ENCODE peak calls at places on chromosomes 11 and 22, in eight cellular contexts. J is heart left ventricle, R is sigmoid colon, U is transverse colon, T is stomach, Z is lower leg skin, X is adrenal gland, N is uterus. K is an unnamed sample.

GRCh38 chr22:36467946-36468345 is 13.5 kb downstream of the TXN2 start:
- DNase-seq in N (no peak), U (no peak), X (peak), Z (peak), T (no peak), R (no peak), J (peak), K (peak)

GRCh38 chr22:38735465-38736256 is 20.1 kb downstream of the SUN2 start:
- DNase-seq in U (no peak), X (no peak), T (peak), J (no peak), R (no peak), Z (no peak), N (no peak), K (no peak)

GRCh38 chr11:102010776-102011500 is 36.3 kb upstream of the CFAP300 start:
- DNase-seq in N (no peak), X (peak), T (peak), U (peak), R (no peak), J (peak), Z (peak), K (peak)

GRCh38 chr11:66316849-66317251 is at the start of gene CD248:
- DNase-seq in T (no peak), Z (peak), U (peak), R (peak), X (no peak), J (peak), N (peak), K (no peak)

GRCh38 chr22:35227248-35227647 is 30.0 kb upstream of the HMGXB4 start:
- DNase-seq in N (no peak), Z (peak), T (no peak), U (no peak), J (no peak), R (no peak), X (no peak), K (no peak)

GRCh38 chr11:1089738-1090599 is 15.3 kb downstream of the MUC2 start:
- DNase-seq in J (no peak), X (no peak), U (no peak), N (no peak), R (no peak), Z (no peak), T (no peak), K (no peak)

GRCh38 chr11:842370-843002 is at the start of the genes POLR2L and TSPAN4:
- DNase-seq in R (peak), T (peak), J (peak), X (peak), U (peak), N (peak), Z (peak), K (no peak)

GRCh38 chr22:42909363-42910058 is 52.4 kb upstream of the ARFGAP3 start:
- DNase-seq in U (no peak), T (no peak), N (no peak), X (no peak), Z (no peak), R (no peak), J (no peak), K (no peak)

GRCh38 chr11:72525466-72525865 is 91.1 kb upstream of the CLPB start:
- DNase-seq in N (no peak), R (no peak), U (no peak), J (no peak), X (no peak), T (peak), Z (no peak), K (no peak)

GRCh38 chr11:129117595-129118350 is 74.4 kb downstream of the ARHGAP32 start:
- DNase-seq in U (peak), J (peak), T (peak), R (no peak), X (peak), Z (no peak), N (peak), K (peak)

GRCh38 chr22:39242809-39243442 is 1.9 kb downstream of the PDGFB start:
- DNase-seq in Z (no peak), U (no peak), T (peak), J (no peak), N (no peak), R (no peak), X (no peak), K (no peak)

GRCh38 chr22:37484115-37485005 is 1.8 kb downstream of the MFNG start:
- DNase-seq in Z (peak), N (peak), U (peak), T (peak), R (peak), X (peak), J (peak), K (no peak)

GRCh38 chr11:3109921-3110706 is 52.9 kb upstream of the CARS1 start:
- DNase-seq in R (peak), T (peak), U (peak), N (peak), X (peak), J (peak), Z (peak), K (peak)

GRCh38 chr11:35809561-35809960 is 134.3 kb upstream of the LDLRAD3 start:
- DNase-seq in Z (no peak), T (no peak), N (no peak), R (no peak), U (no peak), J (no peak), X (no peak), K (no peak)

GRCh38 chr11:30889116-30889765 is 303.1 kb upstream of the MPPED2 start:
- DNase-seq in J (no peak), U (no peak), R (no peak), N (no peak), X (no peak), Z (no peak), T (no peak), K (no peak)

GRCh38 chr11:85182437-85183109 is 444.6 kb downstream of the DLG2 start:
- DNase-seq in R (no peak), X (no peak), J (no peak), N (no peak), T (no peak), U (no peak), Z (no peak), K (no peak)

GRCh38 chr11:82796970-82797594 is 63.4 kb upstream of the FAM181B start:
- DNase-seq in X (peak), Z (no peak), N (no peak), U (peak), J (no peak), R (no peak), T (no peak), K (no peak)

GRCh38 chr11:33868646-33869461 is 23.0 kb downstream of the LMO2 start:
- DNase-seq in Z (peak), T (no peak), R (no peak), U (no peak), X (no peak), J (peak), N (no peak), K (no peak)

GRCh38 chr11:47163898-47164297 is 12.8 kb downstream of the ARFGAP2 start:
- DNase-seq in T (no peak), X (no peak), R (no peak), Z (no peak), U (no peak), J (no peak), N (no peak), K (no peak)
- TF ChIP-seq POLR2A in T (no peak), X (no peak), R (no peak), Z (no peak), U (no peak), J (no peak), N (no peak), K (no peak)

GRCh38 chr11:86678296-86678695 is 5.9 kb upstream of the ME3 start:
- DNase-seq in U (no peak), T (no peak), R (no peak), X (no peak), N (no peak), J (no peak), Z (no peak), K (no peak)

GRCh38 chr11:86678823-86679222 is 6.4 kb upstream of the ME3 start:
- DNase-seq in R (no peak), U (no peak), X (no peak), J (no peak), N (no peak), Z (no peak), T (no peak), K (no peak)

GRCh38 chr11:86676010-86676409 is 3.6 kb upstream of the ME3 start:
- DNase-seq in T (no peak), N (no peak), J (no peak), R (peak), U (peak), Z (no peak), X (no peak), K (no peak)

GRCh38 chr11:86674965-86675364 is 2.5 kb upstream of the ME3 start:
- DNase-seq in N (no peak), T (no peak), Z (no peak), U (no peak), X (no peak), R (no peak), J (no peak), K (no peak)

DNA sequence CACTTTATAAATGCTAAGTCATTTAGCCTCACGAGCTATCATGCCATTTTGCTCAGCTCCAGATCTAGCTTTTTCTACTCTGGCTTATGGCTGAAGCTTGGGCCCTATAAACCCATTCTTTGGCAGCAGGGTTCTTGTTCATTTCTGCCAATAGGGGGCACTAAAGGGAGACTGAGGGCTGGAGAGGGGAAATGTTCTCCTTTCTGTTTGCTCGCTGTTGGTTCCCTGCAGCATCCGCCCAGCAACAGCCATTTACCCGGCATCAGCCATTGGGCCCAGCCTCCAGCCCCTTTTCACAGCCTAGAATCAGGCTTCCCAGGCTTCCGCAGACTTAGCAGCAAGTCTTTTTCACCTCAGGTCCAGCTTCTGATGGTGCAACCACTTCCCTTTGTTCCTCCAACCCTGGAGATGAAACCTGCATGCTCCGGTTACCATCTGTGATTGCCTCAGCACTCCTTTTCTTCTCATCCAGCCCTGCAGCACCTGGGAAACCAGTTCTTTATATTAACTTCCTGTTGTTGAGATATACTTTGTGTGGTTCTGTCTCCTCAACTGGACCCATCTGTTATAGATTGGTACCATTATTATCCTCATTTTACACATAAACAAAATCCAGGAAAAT is 4.2 kb upstream of the ME3 start:
- DNase-seq in N (no peak), J (no peak), R (no peak), X (no peak), Z (no peak), T (no peak), U (no peak), K (no peak)
- TF ChIP-seq POLR2A in N (no peak), J (no peak), R (no peak), X (no peak), Z (no peak), T (no peak), U (no peak), K (no peak)

DNA sequence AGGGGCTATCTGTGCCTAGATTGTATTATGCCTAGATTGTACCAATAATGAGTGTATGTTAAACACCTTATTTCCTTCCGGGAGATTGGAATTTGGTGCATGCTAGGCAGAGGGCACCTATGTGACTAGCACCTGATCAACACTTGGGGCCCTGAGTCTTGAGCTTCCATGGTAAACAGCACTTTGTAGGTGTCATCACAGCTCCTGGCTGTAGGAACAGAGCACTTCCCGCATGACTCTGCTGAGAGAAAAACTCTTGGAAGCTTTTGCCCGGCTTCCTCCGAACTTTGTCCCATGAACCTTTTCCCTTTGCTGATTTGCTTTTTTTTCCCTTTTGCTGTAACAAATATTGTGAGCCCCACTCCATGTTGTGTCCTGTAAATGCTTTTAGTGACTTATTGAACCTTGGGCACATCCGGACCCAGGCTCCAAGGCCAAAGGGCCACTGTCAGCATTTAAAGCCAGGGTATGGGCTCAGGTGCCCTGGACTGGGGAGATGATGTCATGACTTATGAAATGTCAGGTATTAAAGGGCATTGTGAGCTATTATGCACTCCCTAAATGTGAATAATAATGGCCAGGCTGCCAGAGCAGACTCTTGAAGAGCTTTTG is 391.1 kb downstream of the TENM4 start:
- DNase-seq in J (no peak), X (no peak), T (no peak), Z (no peak), U (no peak), N (no peak), R (no peak), K (no peak)
- TF ChIP-seq POLR2A in J (no peak), X (no peak), T (no peak), Z (no peak), U (no peak), N (no peak), R (no peak), K (no peak)

GRCh38 chr11:64206457-64207246 is at the start of gene FERMT3:
- DNase-seq in X (no peak), Z (peak), J (peak), N (peak), R (no peak), U (peak), T (peak), K (no peak)
- TF ChIP-seq POLR2A in X (no peak), Z (no peak), J (no peak), N (no peak), R (no peak), U (peak), T (no peak), K (no peak)

DNA sequence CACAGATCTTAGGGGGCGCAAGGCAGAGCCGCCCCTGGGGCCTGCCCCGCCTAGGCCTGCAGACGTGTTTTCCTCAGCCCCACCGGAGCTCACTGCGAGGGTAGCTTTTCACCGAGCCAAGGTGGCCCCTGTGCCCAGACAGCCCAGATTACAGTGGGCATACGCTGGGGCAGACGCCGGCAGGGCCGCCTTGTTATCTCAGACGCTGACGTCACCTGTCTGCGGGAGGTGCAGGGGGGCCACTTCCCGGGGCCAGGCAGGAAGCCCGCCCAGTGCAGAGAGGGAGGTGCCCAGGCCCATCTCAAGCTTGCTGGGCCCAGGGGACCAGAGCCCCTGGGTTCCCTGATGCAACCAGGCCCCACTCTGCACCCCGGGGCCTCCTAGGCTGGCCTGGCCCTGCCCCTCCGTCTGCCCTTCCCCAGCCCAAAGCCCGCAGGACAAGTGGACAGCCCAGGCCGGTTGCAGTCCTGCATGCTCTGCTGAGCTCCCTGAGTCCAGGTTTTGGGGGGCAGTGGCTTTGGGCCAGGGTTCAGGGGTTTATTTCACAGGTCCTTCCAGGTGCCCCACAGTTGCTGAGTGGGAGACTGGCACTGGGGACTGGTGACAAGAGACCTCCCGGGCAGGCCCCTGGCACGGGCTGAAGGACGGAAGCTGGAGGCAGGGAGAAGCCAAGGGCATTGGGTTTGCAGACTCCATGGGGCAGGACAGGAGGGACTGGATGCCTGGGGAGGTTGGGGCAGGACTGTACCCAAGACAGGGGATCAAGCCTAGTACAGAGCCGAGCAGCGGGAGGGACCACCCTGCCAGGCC is 38.6 kb downstream of the IGF2 start:
- DNase-seq in R (peak), Z (no peak), U (peak), J (peak), X (no peak), T (peak), N (no peak), K (no peak)
- TF ChIP-seq POLR2A in R (no peak), Z (no peak), U (no peak), J (no peak), X (no peak), T (no peak), N (no peak), K (no peak)

GRCh38 chr11:67463680-67464410 is 5.2 kb downstream of the TMEM134 start:
- DNase-seq in U (peak), X (peak), J (no peak), N (peak), R (peak), Z (peak), T (peak), K (peak)
- TF ChIP-seq POLR2A in U (peak), X (peak), J (no peak), N (no peak), R (no peak), Z (no peak), T (no peak), K (peak)